ENCODE peak calls at places on chromosome 2, in six cellular contexts. Y is IMR-90, I is fibroblast of lung, X is kidney, L is astrocyte, O is colonic mucosa. Z is an unnamed sample.

GRCh38 chr2:237141556-237141955 is 55.9 kb downstream of the COPS8 start:
- DNase-seq in Y (peak), L (peak), I (peak), O (no peak), X (no peak), Z (peak)

GRCh38 chr2:224412064-224412921 is 10.4 kb upstream of the FAM124B start:
- DNase-seq in Y (peak), O (no peak), I (peak), X (peak), L (peak), Z (peak)

GRCh38 chr2:126808929-126809328 is 89.8 kb upstream of the TEX51 start:
- DNase-seq in I (no peak), Y (no peak), O (no peak), L (no peak), X (no peak), Z (no peak)

GRCh38 chr2:235669269-235669831 is 175.5 kb downstream of the AGAP1 start:
- DNase-seq in Y (peak), I (peak), L (peak), O (peak), X (peak), Z (peak)

GRCh38 chr2:133794114-133794513 is 225.9 kb upstream of the NCKAP5 start:
- DNase-seq in I (no peak), L (no peak), Y (no peak), O (no peak), X (no peak), Z (no peak)

GRCh38 chr2:172086349-172087190 is 1.3 kb downstream of the DLX1 start:
- DNase-seq in L (no peak), X (peak), O (peak), Y (no peak), I (no peak), Z (peak)

GRCh38 chr2:45256867-45257641 is 247.8 kb upstream of the SIX2 start:
- DNase-seq in Y (peak), O (no peak), I (peak), X (no peak), L (no peak), Z (no peak)

GRCh38 chr2:44715671-44716077 is 225.8 kb upstream of the SIX3 start:
- DNase-seq in O (no peak), I (peak), X (no peak), Y (peak), L (peak), Z (peak)

GRCh38 chr2:227853204-227853629 is 18.2 kb upstream of the DAW1 start:
- DNase-seq in O (no peak), X (no peak), I (peak), L (peak), Y (peak), Z (peak)

GRCh38 chr2:237511421-237511820 is 24.4 kb downstream of the MLPH start:
- DNase-seq in L (no peak), I (peak), X (no peak), Y (peak), O (no peak), Z (peak)

GRCh38 chr2:63099032-63099431 is 48.4 kb downstream of the OTX1 start:
- DNase-seq in X (no peak), Y (no peak), O (no peak), I (no peak), L (no peak), Z (no peak)

GRCh38 chr2:196233033-196233807 is 61.8 kb upstream of the STK17B start:
- DNase-seq in L (peak), Y (peak), O (peak), X (no peak), I (peak), Z (peak)

GRCh38 chr2:19361325-19361990 is 3.0 kb upstream of the OSR1 start:
- DNase-seq in L (no peak), Y (no peak), I (peak), X (peak), O (no peak), Z (peak)

GRCh38 chr2:144470819-144471218 is 49.1 kb downstream of the ZEB2 start:
- DNase-seq in Y (no peak), L (peak), I (no peak), X (no peak), O (no peak), Z (no peak)
- H3K4me3 ChIP-seq in Y (no peak), L (no peak), I (no peak), X (no peak), O (no peak), Z (no peak)

DNA sequence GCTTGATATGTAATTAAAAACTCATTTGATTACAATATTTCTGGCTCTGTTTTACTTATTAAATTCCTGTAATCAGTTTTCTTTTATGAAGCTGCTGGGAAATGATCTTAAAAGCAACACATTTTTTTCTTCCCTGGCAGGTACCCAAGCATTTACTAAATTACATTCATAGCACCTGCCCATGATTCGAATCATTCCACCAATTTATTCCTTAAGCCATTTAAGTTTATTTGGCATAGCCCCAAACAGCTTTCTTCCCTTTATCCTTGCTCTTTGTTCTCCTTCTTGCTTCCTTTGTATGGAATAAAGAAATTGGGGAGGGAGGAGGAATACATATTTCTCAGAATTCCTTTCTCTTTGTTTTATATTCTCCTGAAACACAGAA is 241.3 kb downstream of the AGPS start:
- DNase-seq in O (no peak), L (no peak), Y (no peak), X (no peak), I (no peak), Z (peak)
- H3K9ac ChIP-seq in O (no peak), L (peak), Y (no peak), X (peak), I (no peak), Z (peak)

DNA sequence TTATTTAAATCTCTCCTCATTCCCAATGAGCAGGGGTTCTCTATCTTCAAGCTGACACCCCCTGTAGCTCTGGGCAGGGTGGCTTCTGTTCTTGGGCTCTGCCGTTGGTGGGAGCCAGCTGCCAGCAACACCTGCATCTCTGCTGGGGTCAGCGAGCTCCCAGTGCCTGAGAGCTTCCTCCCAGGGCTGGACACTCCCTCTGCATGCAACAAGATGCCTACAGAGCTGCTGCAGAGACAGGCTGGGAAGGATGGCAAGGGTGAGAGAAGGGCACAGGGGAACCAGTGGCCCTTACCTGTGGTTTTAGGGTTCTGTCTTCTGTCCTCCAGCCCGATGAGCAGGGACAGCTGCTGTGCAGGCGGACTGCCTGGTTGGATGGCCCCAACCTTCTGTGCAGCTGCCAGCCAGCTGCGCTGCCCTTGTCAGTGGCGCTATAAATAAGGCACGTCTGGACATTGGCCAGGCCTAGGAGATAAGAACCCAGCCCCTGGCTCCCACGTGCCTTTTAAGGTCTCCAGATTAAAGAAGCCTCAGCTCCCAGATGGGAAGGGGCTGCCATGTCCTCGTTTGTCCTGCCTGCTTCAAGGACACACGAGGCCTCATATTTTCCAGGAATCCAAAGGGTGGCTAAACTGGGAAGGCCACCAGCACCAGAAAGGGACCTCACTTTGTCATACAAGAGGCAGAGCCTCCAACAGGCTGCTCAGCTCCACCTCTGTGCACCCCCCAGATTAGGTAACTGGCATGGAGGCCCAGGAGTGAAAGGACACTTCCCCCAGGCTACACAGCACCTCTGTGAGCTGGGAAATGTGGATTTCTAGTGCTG is 39.5 kb upstream of the FHL2 start:
- DNase-seq in L (peak), I (peak), Y (peak), O (peak), X (peak), Z (peak)
- H3K4me3 ChIP-seq in L (no peak), I (no peak), Y (no peak), O (peak), X (no peak), Z (no peak)

DNA sequence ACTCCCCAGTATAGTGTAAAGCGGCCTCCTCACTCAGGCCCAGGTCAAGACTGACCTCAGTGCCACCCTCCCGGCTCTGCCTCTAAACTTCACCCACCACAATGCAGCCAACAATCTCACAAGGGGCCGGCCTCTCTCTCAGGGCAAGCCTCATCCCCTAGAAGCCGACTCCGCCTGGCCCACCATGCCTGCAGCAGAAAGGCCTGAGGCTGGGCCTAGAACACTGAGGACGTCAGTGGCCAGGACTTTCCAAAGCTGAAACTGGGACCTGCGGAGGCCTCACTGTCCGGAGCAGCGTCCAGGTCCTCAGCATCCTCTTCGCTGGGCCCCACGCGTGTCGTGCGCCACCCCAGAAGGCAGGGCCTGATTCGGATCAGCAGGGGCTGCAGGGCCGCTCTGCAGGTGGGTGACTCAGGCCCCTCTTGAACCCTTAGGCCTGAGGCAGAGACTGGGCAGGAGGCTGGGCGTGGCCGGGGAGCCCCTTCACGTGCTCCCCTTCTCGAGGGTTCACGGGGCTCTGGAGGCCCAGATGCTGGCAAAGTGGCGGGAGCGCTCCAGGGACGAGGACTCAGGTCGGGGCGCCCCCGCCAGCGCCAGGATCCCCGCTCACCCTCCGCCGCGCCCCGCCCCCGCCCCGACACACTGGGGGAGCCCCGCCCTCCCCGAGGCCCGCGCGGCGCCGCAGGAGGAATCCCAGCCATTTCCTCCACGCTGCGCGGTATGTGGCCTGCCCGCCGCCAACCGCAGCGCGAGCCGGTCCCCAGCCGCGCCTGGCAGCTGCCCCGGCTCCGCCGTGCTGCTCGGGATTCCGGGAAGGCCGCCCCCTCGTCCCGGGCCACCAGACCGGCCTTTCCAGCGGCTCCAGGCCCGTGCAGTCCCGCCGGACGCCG is 53.1 kb downstream of the PKDCC start:
- DNase-seq in Y (peak), X (peak), L (peak), I (peak), O (peak), Z (peak)
- H3K9ac ChIP-seq in Y (no peak), X (peak), L (peak), I (no peak), O (peak), Z (peak)

GRCh38 chr2:229586746-229587705 is 127.3 kb downstream of the DNER start:
- DNase-seq in X (peak), L (peak), Y (peak), I (peak), O (peak), Z (peak)
- H3K4me3 ChIP-seq in X (no peak), L (peak), Y (no peak), I (peak), O (no peak), Z (peak)

GRCh38 chr2:132475615-132476014 is 59.0 kb downstream of the GPR39 start:
- DNase-seq in X (no peak), O (no peak), I (no peak), Y (no peak), L (no peak), Z (no peak)
- H3K9ac ChIP-seq in X (no peak), O (no peak), I (no peak), Y (no peak), L (no peak), Z (no peak)